ENCODE peak calls at places on chromosomes 7 and 10, in four cellular contexts. F is NCI-H1105 treated with DMSO at 0.1 percent for 48 hours, S is cerebellar cortex, W is epithelial cell of esophagus. A is an unnamed sample.
A peak's percentile ranks its signal among the peaks of the same experiment; 100 is the strongest.

GRCh38 chr7:51823437-51823836 is 506.8 kb upstream of the COBL start:
- DNase-seq in W (no peak), S (no peak), F (no peak), A (no peak)

GRCh38 chr10:97795886-97796285 is 24.1 kb upstream of the SFRP5 start:
- DNase-seq in W (no peak), S (no peak), F (no peak), A (no peak)

GRCh38 chr7:128084896-128085608 is 53.8 kb upstream of the LRRC4 start:
- DNase-seq in W (no peak), F (no peak), S (no peak), A (no peak)

GRCh38 chr10:24723788-24724380 is at the start of gene ARHGAP21:
- DNase-seq in S (peak; percentile 71), W (peak; percentile 84), F (peak; percentile 40), A (peak; percentile 64)

GRCh38 chr10:86730227-86730626 is 26.2 kb upstream of the BMPR1A start:
- DNase-seq in F (peak; percentile 61), S (no peak), W (no peak), A (no peak)

GRCh38 chr10:94038024-94038423 is 44.3 kb downstream of the PLCE1 start:
- DNase-seq in F (no peak), S (no peak), W (no peak), A (no peak)

GRCh38 chr10:22320591-22321155 is at the start of gene BMI1:
- DNase-seq in W (peak; percentile 57), F (peak; percentile 68), S (peak; percentile 73), A (no peak)

GRCh38 chr10:99758241-99758891 is 24.1 kb upstream of the ABCC2 start:
- DNase-seq in S (no peak), W (no peak), F (no peak), A (no peak)

GRCh38 chr7:111835066-111835465 is 272.8 kb upstream of the IMMP2L start:
- DNase-seq in F (no peak), S (peak; percentile 11), W (peak; percentile 78), A (peak; percentile 79)

GRCh38 chr7:99767662-99768061 is 16.3 kb downstream of the CYP3A4 start:
- DNase-seq in F (no peak), W (no peak), S (no peak), A (no peak)

GRCh38 chr7:112777406-112777805 is 12.8 kb downstream of the TMEM168 start:
- DNase-seq in F (no peak), W (no peak), S (no peak), A (no peak)